ENCODE peak calls at places on chromosomes 12 and 14, in seven cellular contexts. One of them, this sample, is unnamed.

GRCh38 chr14:90607141-90607540 is 209.1 kb downstream of the TTC7B start:
- DNase-seq in mesendoderm: no peak
- DNase-seq in GM23248: no peak
- DNase-seq in mammary epithelial cell: no peak
- DNase-seq in fibroblast of lung: no peak
- DNase-seq in DND-41: no peak
- DNase-seq in PC-3: no peak
- DNase-seq in this sample: no peak

GRCh38 chr14:94555991-94556390 is 5.3 kb upstream of the SERPINA4 start:
- DNase-seq in DND-41: no peak
- DNase-seq in PC-3: no peak
- DNase-seq in GM23248: no peak
- DNase-seq in mesendoderm: no peak
- DNase-seq in mammary epithelial cell: no peak
- DNase-seq in fibroblast of lung: no peak
- DNase-seq in this sample: no peak

GRCh38 chr12:125140239-125140917 is 75.1 kb downstream of the AACS start:
- DNase-seq in mesendoderm: peak
- DNase-seq in GM23248: no peak
- DNase-seq in fibroblast of lung: no peak
- DNase-seq in PC-3: peak
- DNase-seq in DND-41: no peak
- DNase-seq in mammary epithelial cell: no peak
- DNase-seq in this sample: no peak

GRCh38 chr12:8590842-8591545 is 21.7 kb downstream of the AICDA start:
- DNase-seq in GM23248: no peak
- DNase-seq in fibroblast of lung: no peak
- DNase-seq in mesendoderm: peak
- DNase-seq in PC-3: no peak
- DNase-seq in mammary epithelial cell: peak
- DNase-seq in DND-41: no peak
- DNase-seq in this sample: peak

GRCh38 chr14:66272221-66272620 is 213.9 kb upstream of the CCDC196 start:
- DNase-seq in DND-41: no peak
- DNase-seq in GM23248: no peak
- DNase-seq in mesendoderm: no peak
- DNase-seq in PC-3: no peak
- DNase-seq in fibroblast of lung: no peak
- DNase-seq in mammary epithelial cell: no peak
- DNase-seq in this sample: no peak

GRCh38 chr12:127773520-127773919 is 493.4 kb upstream of the TMEM132C start:
- DNase-seq in GM23248: no peak
- DNase-seq in DND-41: no peak
- DNase-seq in mesendoderm: peak
- DNase-seq in mammary epithelial cell: no peak
- DNase-seq in fibroblast of lung: no peak
- DNase-seq in PC-3: peak
- DNase-seq in this sample: no peak

GRCh38 chr14:104926619-104927431 is 2.1 kb downstream of the PLD4 start:
- DNase-seq in fibroblast of lung: no peak
- DNase-seq in DND-41: no peak
- DNase-seq in mesendoderm: no peak
- DNase-seq in mammary epithelial cell: no peak
- DNase-seq in GM23248: no peak
- DNase-seq in PC-3: no peak
- DNase-seq in this sample: no peak

GRCh38 chr14:105292810-105293711 is 7.7 kb downstream of the BRF1 start:
- DNase-seq in mammary epithelial cell: no peak
- DNase-seq in mesendoderm: no peak
- DNase-seq in PC-3: no peak
- DNase-seq in fibroblast of lung: no peak
- DNase-seq in GM23248: no peak
- DNase-seq in DND-41: no peak
- DNase-seq in this sample: no peak

GRCh38 chr14:98909251-98909944 is 362.6 kb downstream of the BCL11B start:
- DNase-seq in PC-3: peak
- DNase-seq in fibroblast of lung: peak
- DNase-seq in DND-41: peak
- DNase-seq in mammary epithelial cell: peak
- DNase-seq in mesendoderm: no peak
- DNase-seq in GM23248: peak
- DNase-seq in this sample: peak

GRCh38 chr14:76510255-76510654 is 134.3 kb downstream of the ESRRB start:
- DNase-seq in PC-3: no peak
- DNase-seq in GM23248: no peak
- DNase-seq in mesendoderm: peak
- DNase-seq in DND-41: no peak
- DNase-seq in mammary epithelial cell: no peak
- DNase-seq in fibroblast of lung: no peak
- DNase-seq in this sample: no peak

GRCh38 chr14:75495882-75496281 is 26.4 kb upstream of the BATF start:
- DNase-seq in mesendoderm: no peak
- DNase-seq in fibroblast of lung: no peak
- DNase-seq in PC-3: no peak
- DNase-seq in GM23248: no peak
- DNase-seq in mammary epithelial cell: no peak
- DNase-seq in DND-41: no peak
- DNase-seq in this sample: no peak

GRCh38 chr14:99263564-99264330 is 8.2 kb downstream of the BCL11B start:
- DNase-seq in mesendoderm: no peak
- DNase-seq in DND-41: no peak
- DNase-seq in fibroblast of lung: no peak
- DNase-seq in mammary epithelial cell: no peak
- DNase-seq in PC-3: no peak
- DNase-seq in GM23248: no peak
- DNase-seq in this sample: no peak

GRCh38 chr12:57389033-57389432 is 41.8 kb downstream of the R3HDM2 start:
- DNase-seq in mesendoderm: peak
- DNase-seq in DND-41: no peak
- DNase-seq in fibroblast of lung: peak
- DNase-seq in GM23248: peak
- DNase-seq in mammary epithelial cell: peak
- DNase-seq in PC-3: peak
- DNase-seq in this sample: peak

GRCh38 chr12:104083769-104084475 is 19.6 kb downstream of the HCFC2 start:
- DNase-seq in GM23248: no peak
- DNase-seq in mesendoderm: no peak
- DNase-seq in fibroblast of lung: no peak
- DNase-seq in DND-41: no peak
- DNase-seq in mammary epithelial cell: no peak
- DNase-seq in PC-3: no peak
- DNase-seq in this sample: no peak

GRCh38 chr12:48008349-48008748 is 4.1 kb upstream of the COL2A1 start:
- DNase-seq in PC-3: no peak
- DNase-seq in mammary epithelial cell: no peak
- DNase-seq in DND-41: no peak
- DNase-seq in mesendoderm: no peak
- DNase-seq in GM23248: no peak
- DNase-seq in fibroblast of lung: no peak
- DNase-seq in this sample: no peak

GRCh38 chr12:7937867-7938506 is 2.0 kb upstream of the SLC2A3 start:
- DNase-seq in mammary epithelial cell: no peak
- DNase-seq in fibroblast of lung: peak
- DNase-seq in GM23248: peak
- DNase-seq in mesendoderm: peak
- DNase-seq in PC-3: no peak
- DNase-seq in DND-41: peak
- DNase-seq in this sample: no peak

GRCh38 chr12:92046557-92046956 is 99.1 kb downstream of the BTG1 start:
- DNase-seq in PC-3: no peak
- DNase-seq in DND-41: no peak
- DNase-seq in mammary epithelial cell: no peak
- DNase-seq in mesendoderm: no peak
- DNase-seq in GM23248: no peak
- DNase-seq in fibroblast of lung: no peak
- DNase-seq in this sample: no peak

GRCh38 chr12:90253674-90254181 is 545.1 kb upstream of the ATP2B1 start:
- DNase-seq in mesendoderm: peak
- DNase-seq in mammary epithelial cell: peak
- DNase-seq in DND-41: peak
- DNase-seq in fibroblast of lung: peak
- DNase-seq in GM23248: peak
- DNase-seq in PC-3: peak
- DNase-seq in this sample: peak

GRCh38 chr12:79055926-79056674 is 191.5 kb downstream of the SYT1 start:
- DNase-seq in PC-3: peak
- DNase-seq in fibroblast of lung: peak
- DNase-seq in GM23248: peak
- DNase-seq in mesendoderm: no peak
- DNase-seq in DND-41: no peak
- DNase-seq in mammary epithelial cell: peak
- DNase-seq in this sample: no peak

GRCh38 chr14:70707138-70708038 is 65.7 kb downstream of the TTC9 start:
- DNase-seq in GM23248: peak
- DNase-seq in fibroblast of lung: no peak
- DNase-seq in DND-41: peak
- DNase-seq in mammary epithelial cell: peak
- DNase-seq in PC-3: peak
- DNase-seq in mesendoderm: peak
- DNase-seq in this sample: no peak

GRCh38 chr14:104187121-104187889 is 48.9 kb downstream of the KIF26A start:
- DNase-seq in mammary epithelial cell: no peak
- DNase-seq in GM23248: peak
- DNase-seq in PC-3: peak
- DNase-seq in fibroblast of lung: no peak
- DNase-seq in DND-41: no peak
- DNase-seq in mesendoderm: peak
- DNase-seq in this sample: no peak

GRCh38 chr12:7354521-7354920 is 50.6 kb downstream of the ACSM4 start:
- DNase-seq in fibroblast of lung: no peak
- DNase-seq in GM23248: peak
- DNase-seq in DND-41: no peak
- DNase-seq in mammary epithelial cell: peak
- DNase-seq in mesendoderm: no peak
- DNase-seq in PC-3: peak
- DNase-seq in this sample: no peak

GRCh38 chr14:62983821-62984220 is 61.4 kb downstream of the KCNH5 start:
- DNase-seq in fibroblast of lung: no peak
- DNase-seq in mesendoderm: no peak
- DNase-seq in PC-3: no peak
- DNase-seq in mammary epithelial cell: no peak
- DNase-seq in DND-41: no peak
- DNase-seq in GM23248: no peak
- DNase-seq in this sample: no peak

DNA sequence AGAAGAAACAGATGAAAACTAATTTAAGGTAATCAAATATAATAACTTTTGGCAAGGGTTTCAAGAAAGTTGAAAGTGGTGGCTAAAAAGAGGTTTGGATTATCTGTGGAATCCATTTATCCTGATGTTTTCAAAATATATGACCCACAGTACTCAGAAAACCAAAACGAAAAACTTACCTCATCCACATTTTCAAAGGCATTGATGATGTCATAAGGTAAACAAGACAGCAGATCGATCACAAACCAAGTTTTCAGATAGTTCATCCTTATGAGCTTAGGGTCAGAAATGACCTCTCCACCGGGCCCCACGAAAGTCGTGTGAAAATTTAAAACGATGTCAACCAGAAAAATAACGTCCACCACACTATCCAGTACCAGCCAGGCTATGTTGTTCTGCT is 64.6 kb downstream of the KCNH5 start:
- DNase-seq in GM23248: no peak
- DNase-seq in fibroblast of lung: no peak
- DNase-seq in PC-3: no peak
- DNase-seq in mesendoderm: no peak
- DNase-seq in DND-41: no peak
- DNase-seq in mammary epithelial cell: no peak
- DNase-seq in this sample: no peak
- H3K9ac ChIP-seq in GM23248: no peak
- H3K9ac ChIP-seq in fibroblast of lung: no peak
- H3K9ac ChIP-seq in PC-3: no peak
- H3K9ac ChIP-seq in mesendoderm: no peak
- H3K9ac ChIP-seq in DND-41: no peak
- H3K9ac ChIP-seq in mammary epithelial cell: no peak
- H3K9ac ChIP-seq in this sample: no peak

DNA sequence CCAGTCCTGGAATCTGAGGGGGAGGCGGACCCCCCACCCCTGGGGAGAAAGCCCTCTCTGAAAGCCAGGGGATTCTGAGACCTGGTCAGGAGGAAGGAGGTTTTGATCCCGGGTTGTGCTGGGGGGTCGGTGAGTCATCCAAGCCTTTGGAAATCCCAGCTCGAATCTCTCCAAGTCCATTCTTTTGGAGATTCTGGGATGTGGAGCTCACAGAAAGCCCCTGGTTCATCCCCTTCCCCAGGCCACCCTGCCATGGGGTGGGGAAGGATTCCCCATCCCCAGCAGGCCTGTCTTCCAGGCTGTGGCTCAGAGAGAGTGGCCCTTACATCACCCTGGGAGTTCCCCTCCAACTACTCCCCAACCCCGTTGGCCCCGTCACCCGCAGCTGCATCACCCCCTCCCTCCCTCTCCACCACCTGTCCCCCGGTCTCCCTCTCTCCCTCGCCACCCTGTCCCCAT is 14.3 kb downstream of the EXOC3L4 start:
- DNase-seq in PC-3: no peak
- DNase-seq in DND-41: peak
- DNase-seq in fibroblast of lung: peak
- DNase-seq in mammary epithelial cell: no peak
- DNase-seq in mesendoderm: peak
- DNase-seq in GM23248: peak
- DNase-seq in this sample: no peak
- H3K9ac ChIP-seq in PC-3: no peak
- H3K9ac ChIP-seq in DND-41: no peak
- H3K9ac ChIP-seq in fibroblast of lung: no peak
- H3K9ac ChIP-seq in mammary epithelial cell: no peak
- H3K9ac ChIP-seq in mesendoderm: no peak
- H3K9ac ChIP-seq in GM23248: no peak
- H3K9ac ChIP-seq in this sample: no peak

GRCh38 chr14:62844546-62844945 is 200.7 kb downstream of the KCNH5 start:
- DNase-seq in PC-3: no peak
- DNase-seq in mammary epithelial cell: no peak
- DNase-seq in GM23248: no peak
- DNase-seq in mesendoderm: no peak
- DNase-seq in fibroblast of lung: no peak
- DNase-seq in DND-41: no peak
- DNase-seq in this sample: no peak

DNA sequence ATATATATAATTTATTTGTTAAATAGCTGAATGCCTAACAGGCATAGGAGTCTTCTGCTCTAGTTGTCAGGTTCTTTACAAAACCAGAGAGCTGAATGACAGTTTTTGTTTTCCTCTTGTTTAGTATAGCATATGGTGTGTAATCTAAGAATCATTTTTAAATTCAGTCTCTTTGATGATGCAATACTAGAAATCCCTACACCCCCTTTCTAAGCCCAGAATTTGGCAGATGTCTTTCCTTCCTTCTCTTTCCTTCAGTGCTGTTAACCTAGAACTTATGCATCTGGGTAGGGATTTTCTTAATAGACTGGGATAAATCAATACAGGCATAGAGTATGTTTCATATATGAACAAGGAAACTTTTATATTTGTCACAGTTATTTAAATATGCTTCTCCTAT is 198.1 kb downstream of the KCNH5 start:
- DNase-seq in mammary epithelial cell: no peak
- DNase-seq in mesendoderm: no peak
- DNase-seq in DND-41: no peak
- DNase-seq in fibroblast of lung: peak
- DNase-seq in PC-3: no peak
- DNase-seq in GM23248: no peak
- DNase-seq in this sample: no peak
- H3K9ac ChIP-seq in mammary epithelial cell: no peak
- H3K9ac ChIP-seq in mesendoderm: no peak
- H3K9ac ChIP-seq in DND-41: no peak
- H3K9ac ChIP-seq in fibroblast of lung: no peak
- H3K9ac ChIP-seq in PC-3: no peak
- H3K9ac ChIP-seq in GM23248: no peak
- H3K9ac ChIP-seq in this sample: no peak

GRCh38 chr12:22268406-22268805 is 66.1 kb downstream of the ST8SIA1 start:
- DNase-seq in fibroblast of lung: no peak
- DNase-seq in PC-3: no peak
- DNase-seq in GM23248: no peak
- DNase-seq in mesendoderm: no peak
- DNase-seq in DND-41: no peak
- DNase-seq in mammary epithelial cell: no peak
- DNase-seq in this sample: no peak
- H3K9ac ChIP-seq in fibroblast of lung: no peak
- H3K9ac ChIP-seq in PC-3: no peak
- H3K9ac ChIP-seq in GM23248: no peak
- H3K9ac ChIP-seq in mesendoderm: no peak
- H3K9ac ChIP-seq in DND-41: no peak
- H3K9ac ChIP-seq in mammary epithelial cell: no peak
- H3K9ac ChIP-seq in this sample: no peak